ENCODE peak calls at places on chromosomes 2 and 18, in five cellular contexts. N, M, K, R and I are unnamed samples.
A peak's percentile ranks its signal among the peaks of the same experiment; 100 is the strongest.

GRCh38 chr2:133566967-133567645 is 1.2 kb downstream of the NCKAP5 start:
- DNase-seq in N (no peak), M (peak; percentile 68), K (peak; percentile 39), R (peak; percentile 49), I (peak; percentile 64)

GRCh38 chr2:67876176-67876575 is 186.6 kb downstream of the C1D start:
- DNase-seq in N (no peak), M (no peak), K (no peak), R (no peak), I (no peak)

GRCh38 chr2:101063753-101064502 is 61.8 kb downstream of the RPL31 start:
- DNase-seq in N (no peak), M (no peak), K (no peak), R (no peak), I (no peak)

GRCh38 chr2:135744761-135745314 is 3.2 kb downstream of the UBXN4 start:
- DNase-seq in N (peak; percentile 38), M (no peak), K (peak; percentile 28), R (no peak), I (no peak)

GRCh38 chr2:128981353-128981752 is 662.7 kb upstream of the HS6ST1 start:
- DNase-seq in N (no peak), M (no peak), K (no peak), R (no peak), I (no peak)

GRCh38 chr2:105455488-105455991 is 56.7 kb upstream of the FHL2 start:
- DNase-seq in N (peak; percentile 32), M (no peak), K (peak; percentile 47), R (peak; percentile 74), I (no peak)

GRCh38 chr2:240566203-240567136 is 1.8 kb upstream of the RNPEPL1 start:
- DNase-seq in N (peak; percentile 84), M (peak; percentile 98), K (peak; percentile 98), R (peak; percentile 97), I (peak; percentile 96)

GRCh38 chr2:69192176-69192945 is 179.4 kb downstream of the ANTXR1 start:
- DNase-seq in N (no peak), M (no peak), K (no peak), R (no peak), I (no peak)

GRCh38 chr2:39304729-39305128 is 61.0 kb upstream of the CDKL4 start:
- DNase-seq in N (no peak), M (no peak), K (no peak), R (no peak), I (no peak)

GRCh38 chr18:76357174-76357573 is 137.9 kb downstream of the ZNF516 start:
- DNase-seq in N (no peak), M (no peak), K (no peak), R (no peak), I (no peak)

GRCh38 chr2:127400897-127401756 is 13.4 kb upstream of the MAP3K2 start:
- DNase-seq in N (peak; percentile 47), M (no peak), K (no peak), R (peak; percentile 65), I (peak; percentile 65)

GRCh38 chr18:80041424-80041823 is 7.2 kb downstream of the RBFA start:
- DNase-seq in N (no peak), M (no peak), K (no peak), R (no peak), I (no peak)

GRCh38 chr2:66445076-66445724 is 10.3 kb downstream of the MEIS1 start:
- DNase-seq in N (no peak), M (peak; percentile 70), K (no peak), R (no peak), I (no peak)

GRCh38 chr2:65558748-65559147 is 126.3 kb upstream of the SPRED2 start:
- DNase-seq in N (no peak), M (no peak), K (no peak), R (no peak), I (no peak)

GRCh38 chr18:48955528-48956261 is 4.9 kb upstream of the SMAD7 start:
- DNase-seq in N (no peak), M (peak; percentile 87), K (peak; percentile 72), R (peak; percentile 50), I (no peak)

GRCh38 chr2:239934571-239935171 is 90.5 kb downstream of the NDUFA10 start:
- DNase-seq in N (peak; percentile 36), M (peak; percentile 84), K (peak; percentile 73), R (peak; percentile 62), I (peak; percentile 80)

GRCh38 chr18:29457316-29457715 is 1280.4 kb upstream of the CDH2 start:
- DNase-seq in N (no peak), M (no peak), K (no peak), R (no peak), I (no peak)

GRCh38 chr2:96534701-96535181 is 1.8 kb upstream of the ARID5A start:
- DNase-seq in N (no peak), M (peak; percentile 65), K (no peak), R (no peak), I (no peak)
- TF ChIP-seq POLR2AphosphoS5 in N (no peak), M (no peak), K (no peak), R (no peak), I (no peak)

DNA sequence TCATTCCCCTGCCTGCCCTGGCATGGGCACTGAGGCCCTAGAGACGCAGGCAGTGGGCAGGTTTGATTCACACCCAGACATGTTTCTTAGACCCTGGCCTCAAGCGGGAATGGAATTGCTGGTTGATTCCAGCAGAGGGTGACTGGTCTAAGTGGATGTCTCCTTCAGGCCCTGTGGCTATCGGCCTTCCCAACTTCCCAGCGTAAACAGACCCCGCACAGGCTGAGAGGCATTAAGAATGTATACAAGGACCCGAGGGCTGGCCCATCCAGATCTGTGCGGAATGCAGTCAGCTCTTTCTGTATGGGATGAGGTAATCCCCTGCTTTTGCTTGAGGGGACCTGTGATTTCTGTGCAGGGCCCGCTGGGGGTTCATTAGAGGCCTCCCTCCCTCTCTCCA is 6.4 kb downstream of the ACKR3 start:
- DNase-seq in N (no peak), M (peak; percentile 61), K (no peak), R (no peak), I (no peak)
- TF ChIP-seq EP300 in N (no peak), M (no peak), K (no peak), R (no peak), I (no peak)

DNA sequence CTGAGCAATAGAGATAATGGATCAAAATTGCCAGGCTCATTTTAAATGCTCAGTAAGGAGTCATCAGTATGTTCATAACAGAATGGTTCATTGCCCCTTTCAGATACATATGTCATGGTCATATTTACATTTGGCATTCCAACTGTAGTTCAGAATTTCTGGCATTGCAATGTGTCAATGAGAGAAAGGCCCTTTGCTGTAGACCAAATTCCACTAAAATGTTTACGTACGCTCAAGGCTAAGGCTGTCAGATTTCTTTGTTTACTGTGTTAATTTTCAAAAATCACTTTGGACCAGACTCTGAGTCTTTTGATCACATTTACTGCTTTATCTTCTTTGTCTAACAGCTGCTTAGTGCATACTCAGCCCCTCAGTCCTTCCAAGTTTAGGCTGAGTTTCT is 213.5 kb downstream of the PIK3C3 start:
- DNase-seq in N (no peak), M (no peak), K (no peak), R (no peak), I (no peak)
- TF ChIP-seq POLR2AphosphoS5 in N (no peak), M (no peak), K (no peak), R (no peak), I (no peak)

DNA sequence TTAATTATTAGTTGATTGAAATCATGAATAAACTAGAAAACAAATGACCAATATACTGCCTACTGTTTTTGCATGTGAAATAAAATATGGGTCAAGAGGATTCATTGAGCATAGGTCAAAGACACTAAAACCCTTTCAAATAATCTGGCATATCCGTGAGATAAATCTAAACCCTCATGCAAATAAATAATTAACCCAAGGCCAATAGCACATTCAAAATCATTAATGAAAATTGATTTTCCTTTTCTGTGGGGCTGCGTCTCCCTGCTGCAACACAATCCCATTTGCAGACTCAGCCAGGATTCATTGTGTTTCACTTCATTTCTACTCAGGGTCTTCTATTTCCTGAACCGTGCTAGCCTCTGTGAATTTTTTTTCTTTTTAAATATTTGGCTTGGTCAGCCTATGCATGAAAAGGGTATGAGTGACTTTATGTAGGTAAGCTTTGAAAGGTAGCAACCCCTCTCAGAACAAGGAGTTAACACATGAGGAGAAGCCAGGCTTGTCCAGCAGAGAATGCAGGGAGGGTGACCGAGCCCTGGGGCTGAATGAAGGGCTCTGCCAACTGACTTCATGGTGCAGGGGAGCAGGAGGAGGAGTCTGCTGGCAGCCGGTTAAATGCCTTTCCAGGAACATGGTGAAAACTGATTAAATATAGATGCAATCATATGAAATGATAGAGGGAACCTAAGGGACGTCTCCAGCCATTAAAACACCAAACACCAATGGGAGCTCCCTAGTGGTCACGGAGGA is 10.3 kb upstream of the CTAGE1 start:
- DNase-seq in N (no peak), M (no peak), K (no peak), R (no peak), I (no peak)
- TF ChIP-seq EP300 in N (no peak), M (no peak), K (no peak), R (no peak), I (no peak)

GRCh38 chr2:157246212-157247067 is 11.1 kb upstream of the GALNT5 start:
- DNase-seq in N (no peak), M (no peak), K (no peak), R (no peak), I (no peak)
- TF ChIP-seq POLR2AphosphoS5 in N (no peak), M (no peak), K (no peak), R (no peak), I (no peak)

DNA sequence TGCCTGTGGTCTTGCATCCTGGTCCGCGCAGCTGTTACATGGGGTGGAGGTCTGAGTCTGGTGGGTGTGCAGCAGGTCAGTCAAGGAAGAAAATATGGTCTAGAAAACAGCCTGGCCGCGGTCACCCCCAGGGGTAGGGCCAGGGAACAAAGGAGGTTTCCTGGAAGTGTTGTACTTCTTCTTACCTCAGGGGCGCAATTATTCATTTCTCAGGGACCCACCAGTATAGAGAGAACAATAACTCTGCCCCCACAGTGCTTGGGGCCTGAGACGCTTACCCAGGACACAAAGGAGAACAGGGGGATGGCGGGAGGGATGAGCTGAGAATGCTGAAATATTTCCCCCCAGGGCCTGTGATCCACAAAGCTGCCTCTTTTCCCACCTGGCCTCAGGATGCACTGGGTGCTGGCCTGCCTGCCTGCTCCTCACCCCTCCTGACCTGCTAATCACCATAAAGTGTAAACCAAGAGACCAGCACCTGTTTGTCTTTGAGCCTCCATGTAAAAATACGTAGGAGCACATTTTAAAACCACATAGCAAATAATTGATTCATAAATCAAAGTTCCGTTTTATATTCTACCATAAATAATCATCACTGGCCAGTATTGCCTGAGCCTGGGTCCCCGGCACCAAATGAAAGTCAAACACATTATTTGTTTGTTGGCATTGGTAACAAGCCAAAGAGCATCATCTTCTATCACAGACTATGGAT is 67.4 kb upstream of the RMDN2 start:
- DNase-seq in N (no peak), M (no peak), K (no peak), R (no peak), I (no peak)
- TF ChIP-seq EP300 in N (no peak), M (peak; percentile 58), K (no peak), R (no peak), I (no peak)

DNA sequence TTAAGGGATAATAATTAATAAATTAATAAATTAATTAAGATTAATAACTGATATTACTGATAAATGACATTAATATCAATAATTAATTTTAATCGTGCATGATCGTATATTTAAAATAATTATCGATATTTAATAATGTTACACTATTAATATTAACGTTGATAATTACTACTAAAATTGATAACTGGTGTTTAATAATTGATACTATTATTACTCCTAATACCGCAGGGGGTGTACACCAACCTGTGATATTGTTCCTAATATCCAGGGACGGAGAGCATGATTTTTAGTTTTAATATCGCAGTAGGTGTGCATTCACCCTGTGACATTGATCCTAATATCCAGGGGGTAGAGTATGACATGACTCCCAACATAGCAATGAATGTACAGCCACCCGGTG is 1930.8 kb downstream of the SUCLG1 start:
- DNase-seq in N (no peak), M (no peak), K (no peak), R (no peak), I (no peak)
- TF ChIP-seq POLR2AphosphoS5 in N (no peak), M (no peak), K (no peak), R (no peak), I (no peak)